ENCODE peak calls at places on chromosomes 16 and 17, in four cellular contexts. One of them, this sample, is unnamed.

GRCh38 chr17:65559483-65559801 is 2.0 kb downstream of the AXIN2 start:
- DNase-seq in K562: no peak
- DNase-seq in GM12891: no peak
- DNase-seq in GM12878: no peak
- DNase-seq in this sample: no peak

GRCh38 chr17:81608082-81608481 is 28.8 kb downstream of the NPLOC4 start:
- DNase-seq in K562: no peak
- DNase-seq in GM12891: no peak
- DNase-seq in GM12878: no peak
- DNase-seq in this sample: no peak

GRCh38 chr16:67678354-67679023 is 11.9 kb downstream of the C16orf86 start:
- DNase-seq in K562: no peak
- DNase-seq in GM12891: no peak
- DNase-seq in GM12878: no peak
- DNase-seq in this sample: no peak

GRCh38 chr17:82418001-82418986 is at the start of the genes HEXD and OGFOD3:
- DNase-seq in K562: peak; percentile 91
- DNase-seq in GM12891: peak; percentile 93
- DNase-seq in GM12878: no peak
- DNase-seq in this sample: peak; percentile 75

GRCh38 chr17:67258836-67259468 is 14.0 kb upstream of the HELZ start:
- DNase-seq in K562: no peak
- DNase-seq in GM12891: no peak
- DNase-seq in GM12878: no peak
- DNase-seq in this sample: peak; percentile 56

GRCh38 chr16:50974438-50975036 is 176.5 kb downstream of the SALL1 start:
- DNase-seq in K562: no peak
- DNase-seq in GM12891: no peak
- DNase-seq in GM12878: no peak
- DNase-seq in this sample: no peak

GRCh38 chr16:21233521-21234150 is at the start of gene ANKS4B:
- DNase-seq in K562: no peak
- DNase-seq in GM12891: no peak
- DNase-seq in GM12878: no peak
- DNase-seq in this sample: no peak

GRCh38 chr17:37488009-37488604 is 1.6 kb upstream of the DUSP14 start:
- DNase-seq in K562: peak; percentile 57
- DNase-seq in GM12891: no peak
- DNase-seq in GM12878: no peak
- DNase-seq in this sample: peak; percentile 42

DNA sequence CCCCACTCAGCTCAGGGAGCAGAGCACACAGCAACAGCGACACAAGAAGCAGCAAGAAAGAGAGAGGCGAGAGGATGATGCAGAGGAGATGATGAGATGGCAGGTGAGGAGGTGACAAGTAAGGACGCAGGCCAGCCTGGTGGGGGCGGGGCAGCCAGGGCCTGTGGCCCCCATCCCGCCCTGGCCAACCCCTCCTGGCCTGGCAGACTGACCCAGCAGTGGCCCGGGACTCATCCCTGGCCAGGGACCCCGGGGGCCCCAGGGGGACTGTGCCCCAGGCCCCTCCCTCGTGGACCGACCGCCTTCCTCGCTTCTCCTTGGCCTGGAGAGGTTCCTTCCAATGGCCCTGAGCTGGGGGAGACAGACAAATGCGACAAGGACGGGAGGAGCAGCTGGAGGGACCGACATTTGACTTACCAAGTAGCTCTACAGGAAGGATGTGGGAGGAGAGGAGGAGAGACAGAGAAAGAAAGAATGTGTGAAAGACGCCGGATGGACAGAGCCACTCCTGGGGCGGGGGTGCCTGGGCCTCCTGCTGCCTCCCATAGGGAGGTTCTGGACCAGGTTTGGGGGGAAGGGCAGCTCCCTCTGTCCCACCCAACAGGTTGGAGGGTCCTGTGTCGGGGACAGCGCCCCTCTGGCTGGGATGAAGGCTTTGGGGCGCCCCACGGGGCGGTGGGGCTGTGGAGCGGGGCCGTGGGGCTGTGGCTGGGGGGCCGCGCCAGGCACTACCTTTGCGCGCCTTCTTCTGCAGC is 6.8 kb downstream of the MTSS2 start:
- DNase-seq in K562: no peak
- DNase-seq in GM12891: no peak
- DNase-seq in GM12878: no peak
- DNase-seq in this sample: no peak
- TF ChIP-seq SPI1 in K562: no peak
- TF ChIP-seq SPI1 in GM12891: no peak
- TF ChIP-seq SPI1 in GM12878: no peak
- TF ChIP-seq SPI1 in this sample: no peak

GRCh38 chr17:49325980-49326379 is 36.1 kb downstream of the ZNF652 start:
- DNase-seq in K562: no peak
- DNase-seq in GM12891: no peak
- DNase-seq in GM12878: no peak
- DNase-seq in this sample: no peak

GRCh38 chr17:49333806-49334205 is 28.2 kb downstream of the ZNF652 start:
- DNase-seq in K562: no peak
- DNase-seq in GM12891: no peak
- DNase-seq in GM12878: no peak
- DNase-seq in this sample: no peak

GRCh38 chr17:49327835-49328784 is 33.9 kb downstream of the ZNF652 start:
- DNase-seq in K562: peak; percentile 32
- DNase-seq in GM12891: no peak
- DNase-seq in GM12878: no peak
- DNase-seq in this sample: peak; percentile 79
- TF ChIP-seq SPI1 in K562: peak; percentile 90
- TF ChIP-seq SPI1 in GM12891: peak; percentile 91
- TF ChIP-seq SPI1 in GM12878: peak; percentile 90
- TF ChIP-seq SPI1 in this sample: peak; percentile 97

DNA sequence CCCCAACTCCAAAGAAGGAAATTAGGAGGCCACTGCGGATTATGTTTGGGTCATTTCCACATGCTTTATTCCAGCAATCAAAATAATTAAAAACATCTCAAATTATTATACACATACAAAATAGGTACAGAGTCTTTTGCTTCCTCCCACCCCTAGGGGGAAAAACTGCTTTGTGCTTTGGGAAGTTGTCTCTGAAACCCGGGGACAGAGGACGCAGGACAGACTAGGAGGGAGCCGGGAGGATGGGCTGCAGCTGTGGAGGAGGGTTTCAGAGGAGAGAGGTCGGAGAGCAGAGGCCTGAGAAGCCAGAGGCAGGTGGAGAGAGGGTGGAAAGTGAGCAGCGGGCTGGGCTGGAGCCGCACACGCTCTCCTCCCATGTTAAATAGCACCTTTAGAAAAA is 17.4 kb downstream of the COL1A1 start:
- DNase-seq in K562: no peak
- DNase-seq in GM12891: no peak
- DNase-seq in GM12878: no peak
- DNase-seq in this sample: no peak
- TF ChIP-seq SPI1 in K562: no peak
- TF ChIP-seq SPI1 in GM12891: no peak
- TF ChIP-seq SPI1 in GM12878: no peak
- TF ChIP-seq SPI1 in this sample: no peak

GRCh38 chr16:11014159-11014558 is 69.8 kb downstream of the CLEC16A start:
- DNase-seq in K562: no peak
- DNase-seq in GM12891: no peak
- DNase-seq in GM12878: no peak
- DNase-seq in this sample: no peak
- TF ChIP-seq SPI1 in K562: no peak
- TF ChIP-seq SPI1 in GM12891: no peak
- TF ChIP-seq SPI1 in GM12878: no peak
- TF ChIP-seq SPI1 in this sample: no peak

GRCh38 chr16:31005350-31006085 is 4.9 kb downstream of the STX1B start:
- DNase-seq in K562: no peak
- DNase-seq in GM12891: no peak
- DNase-seq in GM12878: no peak
- DNase-seq in this sample: no peak
- TF ChIP-seq SPI1 in K562: no peak
- TF ChIP-seq SPI1 in GM12891: no peak
- TF ChIP-seq SPI1 in GM12878: no peak
- TF ChIP-seq SPI1 in this sample: no peak